ENCODE peak calls at places on chromosomes 3 and 15, in six cellular contexts. One of them, this sample, is unnamed. For H3K4me1, the result is how much of the 10 kb centered on the place peaks cover.

GRCh38 chr3:122676759-122677158 is 3.9 kb upstream of the PARP14 start:
- DNase-seq in fibroblast of lung: peak
- DNase-seq in mammary epithelial cell: no peak
- DNase-seq in IMR-90: peak
- DNase-seq in GM23338: no peak
- DNase-seq in MM.1S: no peak
- DNase-seq in this sample: peak

GRCh38 chr15:48413304-48413703 is 82.1 kb downstream of the DUT start:
- DNase-seq in fibroblast of lung: peak
- DNase-seq in mammary epithelial cell: no peak
- DNase-seq in IMR-90: peak
- DNase-seq in GM23338: no peak
- DNase-seq in MM.1S: no peak
- DNase-seq in this sample: peak

GRCh38 chr3:115913069-115913686 is 289.9 kb downstream of the GAP43 start:
- DNase-seq in fibroblast of lung: peak
- DNase-seq in mammary epithelial cell: no peak
- DNase-seq in IMR-90: peak
- DNase-seq in GM23338: peak
- DNase-seq in MM.1S: no peak
- DNase-seq in this sample: no peak

GRCh38 chr3:168865022-168865551 is 769.4 kb upstream of the GOLIM4 start:
- DNase-seq in fibroblast of lung: peak
- DNase-seq in mammary epithelial cell: no peak
- DNase-seq in IMR-90: peak
- DNase-seq in GM23338: peak
- DNase-seq in MM.1S: peak
- DNase-seq in this sample: no peak

GRCh38 chr3:4721511-4721911 is 228.4 kb downstream of the ITPR1 start:
- DNase-seq in fibroblast of lung: no peak
- DNase-seq in mammary epithelial cell: peak
- DNase-seq in IMR-90: peak
- DNase-seq in GM23338: no peak
- DNase-seq in MM.1S: no peak
- DNase-seq in this sample: peak

GRCh38 chr3:65936908-65937638 is 101.6 kb downstream of the MAGI1 start:
- DNase-seq in fibroblast of lung: no peak
- DNase-seq in mammary epithelial cell: no peak
- DNase-seq in IMR-90: no peak
- DNase-seq in GM23338: no peak
- DNase-seq in MM.1S: no peak
- DNase-seq in this sample: no peak

GRCh38 chr15:70111203-70112017 is 13.7 kb upstream of the TLE3 start:
- DNase-seq in fibroblast of lung: peak
- DNase-seq in mammary epithelial cell: peak
- DNase-seq in IMR-90: peak
- DNase-seq in GM23338: peak
- DNase-seq in MM.1S: no peak
- DNase-seq in this sample: peak

GRCh38 chr3:73010158-73010557 is 13.5 kb downstream of the PPP4R2 start:
- DNase-seq in fibroblast of lung: no peak
- DNase-seq in mammary epithelial cell: no peak
- DNase-seq in IMR-90: no peak
- DNase-seq in GM23338: no peak
- DNase-seq in MM.1S: no peak
- DNase-seq in this sample: no peak

GRCh38 chr3:105516972-105517371 is 150.3 kb downstream of the ALCAM start:
- DNase-seq in fibroblast of lung: peak
- DNase-seq in mammary epithelial cell: no peak
- DNase-seq in IMR-90: no peak
- DNase-seq in GM23338: peak
- DNase-seq in MM.1S: no peak
- DNase-seq in this sample: no peak

GRCh38 chr3:40780801-40781406 is 256.1 kb downstream of the ZNF621 start:
- DNase-seq in fibroblast of lung: peak
- DNase-seq in mammary epithelial cell: peak
- DNase-seq in IMR-90: no peak
- DNase-seq in GM23338: no peak
- DNase-seq in MM.1S: no peak
- DNase-seq in this sample: peak

GRCh38 chr3:79052054-79052681 is 715.6 kb downstream of the ROBO1 start:
- DNase-seq in fibroblast of lung: peak
- DNase-seq in mammary epithelial cell: no peak
- DNase-seq in IMR-90: no peak
- DNase-seq in GM23338: peak
- DNase-seq in MM.1S: no peak
- DNase-seq in this sample: no peak

GRCh38 chr3:120093923-120094775 is at the start of gene GSK3B:
- DNase-seq in fibroblast of lung: no peak
- DNase-seq in mammary epithelial cell: peak
- DNase-seq in IMR-90: no peak
- DNase-seq in GM23338: no peak
- DNase-seq in MM.1S: peak
- DNase-seq in this sample: no peak

GRCh38 chr3:62329970-62330369 is 43.4 kb downstream of the FEZF2 start:
- DNase-seq in fibroblast of lung: no peak
- DNase-seq in mammary epithelial cell: no peak
- DNase-seq in IMR-90: no peak
- DNase-seq in GM23338: no peak
- DNase-seq in MM.1S: no peak
- DNase-seq in this sample: no peak

GRCh38 chr15:45112592-45113379 is 1.2 kb downstream of the DUOX2 start:
- DNase-seq in fibroblast of lung: no peak
- DNase-seq in mammary epithelial cell: peak
- DNase-seq in IMR-90: no peak
- DNase-seq in GM23338: peak
- DNase-seq in MM.1S: no peak
- DNase-seq in this sample: no peak

GRCh38 chr3:23994247-23994574 is 49.1 kb downstream of the NR1D2 start:
- DNase-seq in fibroblast of lung: no peak
- DNase-seq in mammary epithelial cell: no peak
- DNase-seq in IMR-90: no peak
- DNase-seq in GM23338: no peak
- DNase-seq in MM.1S: no peak
- DNase-seq in this sample: no peak

GRCh38 chr15:63888146-63888545 is 54.4 kb upstream of the HERC1 start:
- DNase-seq in fibroblast of lung: no peak
- DNase-seq in mammary epithelial cell: no peak
- DNase-seq in IMR-90: no peak
- DNase-seq in GM23338: no peak
- DNase-seq in MM.1S: no peak
- DNase-seq in this sample: no peak

GRCh38 chr3:122183521-122183892 is at the start of gene CASR:
- DNase-seq in fibroblast of lung: no peak
- DNase-seq in mammary epithelial cell: peak
- DNase-seq in IMR-90: no peak
- DNase-seq in GM23338: peak
- DNase-seq in MM.1S: no peak
- DNase-seq in this sample: no peak

GRCh38 chr3:120369000-120369399 is 19.8 kb upstream of the LRRC58 start:
- DNase-seq in fibroblast of lung: no peak
- DNase-seq in mammary epithelial cell: no peak
- DNase-seq in IMR-90: no peak
- DNase-seq in GM23338: no peak
- DNase-seq in MM.1S: no peak
- DNase-seq in this sample: no peak

GRCh38 chr15:91953432-91953831 is 99.9 kb downstream of the SLCO3A1 start:
- DNase-seq in fibroblast of lung: no peak
- DNase-seq in mammary epithelial cell: peak
- DNase-seq in IMR-90: no peak
- DNase-seq in GM23338: no peak
- DNase-seq in MM.1S: no peak
- DNase-seq in this sample: no peak

GRCh38 chr15:79914728-79915127 is 17.9 kb upstream of the MTHFS start:
- DNase-seq in fibroblast of lung: no peak
- DNase-seq in mammary epithelial cell: no peak
- DNase-seq in IMR-90: no peak
- DNase-seq in GM23338: no peak
- DNase-seq in MM.1S: no peak
- DNase-seq in this sample: no peak

GRCh38 chr15:73325191-73325980 is 43.4 kb downstream of the HCN4 start:
- DNase-seq in fibroblast of lung: no peak
- DNase-seq in mammary epithelial cell: no peak
- DNase-seq in IMR-90: no peak
- DNase-seq in GM23338: peak
- DNase-seq in MM.1S: peak
- DNase-seq in this sample: no peak

GRCh38 chr3:188721312-188721711 is 450.5 kb upstream of the TPRG1 start:
- DNase-seq in fibroblast of lung: no peak
- DNase-seq in mammary epithelial cell: no peak
- DNase-seq in IMR-90: no peak
- DNase-seq in GM23338: no peak
- DNase-seq in MM.1S: no peak
- DNase-seq in this sample: no peak

GRCh38 chr15:35281515-35281914 is 196.4 kb upstream of the NANOGP8 start:
- DNase-seq in fibroblast of lung: peak
- DNase-seq in mammary epithelial cell: peak
- DNase-seq in IMR-90: peak
- DNase-seq in GM23338: no peak
- DNase-seq in MM.1S: no peak
- DNase-seq in this sample: peak

GRCh38 chr3:171306631-171307030 is 153.6 kb downstream of the TNIK start:
- DNase-seq in fibroblast of lung: peak
- DNase-seq in mammary epithelial cell: peak
- DNase-seq in IMR-90: peak
- DNase-seq in GM23338: peak
- DNase-seq in MM.1S: no peak
- DNase-seq in this sample: peak

GRCh38 chr3:179961081-179962078 is 75.4 kb downstream of the PEX5L start:
- DNase-seq in fibroblast of lung: no peak
- DNase-seq in mammary epithelial cell: no peak
- DNase-seq in IMR-90: no peak
- DNase-seq in GM23338: no peak
- DNase-seq in MM.1S: no peak
- DNase-seq in this sample: no peak

GRCh38 chr15:82538961-82539689 is 1.1 kb downstream of the RPS17 start:
- DNase-seq in fibroblast of lung: no peak
- DNase-seq in mammary epithelial cell: no peak
- DNase-seq in IMR-90: no peak
- DNase-seq in GM23338: peak
- DNase-seq in MM.1S: no peak
- DNase-seq in this sample: no peak

GRCh38 chr3:23991236-23992050 is 46.4 kb downstream of the NR1D2 start:
- DNase-seq in fibroblast of lung: peak
- DNase-seq in mammary epithelial cell: no peak
- DNase-seq in IMR-90: peak
- DNase-seq in GM23338: no peak
- DNase-seq in MM.1S: no peak
- DNase-seq in this sample: peak

GRCh38 chr15:22961661-22962221 is 18.4 kb downstream of the CYFIP1 start:
- DNase-seq in fibroblast of lung: peak
- DNase-seq in mammary epithelial cell: no peak
- DNase-seq in IMR-90: peak
- DNase-seq in GM23338: no peak
- DNase-seq in MM.1S: no peak
- DNase-seq in this sample: peak
- H3K4me1 ChIP-seq in fibroblast of lung: under half
- H3K4me1 ChIP-seq in mammary epithelial cell: under half
- H3K4me1 ChIP-seq in IMR-90: under half
- H3K4me1 ChIP-seq in GM23338: under half
- H3K4me1 ChIP-seq in MM.1S: under half
- H3K4me1 ChIP-seq in this sample: under half

GRCh38 chr3:32884532-32885031 is 66.8 kb downstream of the TRIM71 start:
- DNase-seq in fibroblast of lung: no peak
- DNase-seq in mammary epithelial cell: no peak
- DNase-seq in IMR-90: no peak
- DNase-seq in GM23338: no peak
- DNase-seq in MM.1S: no peak
- DNase-seq in this sample: no peak

GRCh38 chr3:32882180-32882579 is 64.4 kb downstream of the TRIM71 start:
- DNase-seq in fibroblast of lung: no peak
- DNase-seq in mammary epithelial cell: no peak
- DNase-seq in IMR-90: no peak
- DNase-seq in GM23338: no peak
- DNase-seq in MM.1S: no peak
- DNase-seq in this sample: no peak

GRCh38 chr3:32885283-32885935 is 66.0 kb upstream of the CCR4 start:
- DNase-seq in fibroblast of lung: no peak
- DNase-seq in mammary epithelial cell: no peak
- DNase-seq in IMR-90: no peak
- DNase-seq in GM23338: no peak
- DNase-seq in MM.1S: no peak
- DNase-seq in this sample: no peak

GRCh38 chr3:32882603-32883025 is 64.8 kb downstream of the TRIM71 start:
- DNase-seq in fibroblast of lung: no peak
- DNase-seq in mammary epithelial cell: no peak
- DNase-seq in IMR-90: no peak
- DNase-seq in GM23338: no peak
- DNase-seq in MM.1S: peak
- DNase-seq in this sample: no peak

DNA sequence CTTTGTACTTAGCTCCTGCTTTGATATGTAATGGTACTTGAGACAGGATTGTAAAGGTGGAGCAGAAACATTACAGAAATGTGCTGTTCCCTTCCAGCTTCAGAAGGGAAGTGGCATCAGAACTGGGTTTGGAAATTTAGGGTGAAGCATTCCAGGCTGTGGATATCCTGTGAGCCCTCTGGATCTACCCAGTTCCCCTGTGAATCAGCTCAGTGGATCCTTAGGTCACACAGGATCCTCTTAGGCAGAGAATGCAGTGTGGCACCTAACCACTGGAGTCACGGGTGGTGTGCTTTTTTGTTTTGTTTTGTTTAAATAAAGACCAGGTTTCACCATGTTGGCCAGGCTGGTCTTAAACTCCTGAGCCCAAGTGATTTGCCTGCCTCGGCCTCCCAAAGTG is 66.0 kb downstream of the TRIM71 start:
- DNase-seq in fibroblast of lung: no peak
- DNase-seq in mammary epithelial cell: no peak
- DNase-seq in IMR-90: no peak
- DNase-seq in GM23338: no peak
- DNase-seq in MM.1S: no peak
- DNase-seq in this sample: no peak
- H3K4me2 ChIP-seq in fibroblast of lung: no peak
- H3K4me2 ChIP-seq in mammary epithelial cell: no peak
- H3K4me2 ChIP-seq in IMR-90: no peak
- H3K4me2 ChIP-seq in GM23338: peak
- H3K4me2 ChIP-seq in MM.1S: peak
- H3K4me2 ChIP-seq in this sample: no peak

DNA sequence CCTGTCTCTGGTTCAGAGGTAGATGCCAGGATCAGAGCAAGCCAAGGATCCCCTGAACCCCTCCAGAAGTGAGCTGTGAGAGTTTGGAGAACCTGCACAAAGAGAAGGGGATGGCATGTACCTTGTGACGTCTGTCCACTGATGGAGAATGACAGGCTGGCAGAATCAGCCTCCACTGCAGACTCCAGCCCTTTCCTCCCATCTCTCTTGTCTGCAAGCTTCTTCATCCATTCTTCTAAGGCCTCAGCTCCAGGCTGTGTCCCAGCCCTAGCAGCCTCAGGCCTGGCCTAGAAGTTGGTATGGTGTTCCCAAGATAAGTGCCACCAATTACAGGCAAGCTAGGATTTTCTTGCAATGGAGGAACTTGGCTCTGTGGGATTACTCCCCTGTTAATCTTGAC is 8.6 kb downstream of the GALNT15 start:
- DNase-seq in fibroblast of lung: no peak
- DNase-seq in mammary epithelial cell: no peak
- DNase-seq in IMR-90: no peak
- DNase-seq in GM23338: no peak
- DNase-seq in MM.1S: no peak
- DNase-seq in this sample: no peak
- H3K4me1 ChIP-seq in fibroblast of lung: under half
- H3K4me1 ChIP-seq in mammary epithelial cell: under half
- H3K4me1 ChIP-seq in IMR-90: under half
- H3K4me1 ChIP-seq in GM23338: under half
- H3K4me1 ChIP-seq in MM.1S: under half
- H3K4me1 ChIP-seq in this sample: under half

GRCh38 chr3:129119365-129120100 is 2.1 kb downstream of the RAB43 start:
- DNase-seq in fibroblast of lung: no peak
- DNase-seq in mammary epithelial cell: peak
- DNase-seq in IMR-90: no peak
- DNase-seq in GM23338: no peak
- DNase-seq in MM.1S: peak
- DNase-seq in this sample: no peak
- H3K4me2 ChIP-seq in fibroblast of lung: peak
- H3K4me2 ChIP-seq in mammary epithelial cell: peak
- H3K4me2 ChIP-seq in IMR-90: peak
- H3K4me2 ChIP-seq in GM23338: peak
- H3K4me2 ChIP-seq in MM.1S: peak
- H3K4me2 ChIP-seq in this sample: peak